ENCODE peak calls at places on chromosomes 2 and 18, in eight cellular contexts. W, U, O, I, S, X, Q and N are unnamed samples.
A peak's percentile ranks its signal among the peaks of the same experiment; 100 is the strongest.

GRCh38 chr2:239394346-239394945 is 6.4 kb downstream of the HDAC4 start:
- DNase-seq in W (no peak), U (no peak), O (peak; percentile 55), I (peak; percentile 63), S (no peak), X (no peak), Q (peak; percentile 35), N (no peak)

GRCh38 chr2:72155737-72156136 is 8.1 kb upstream of the CYP26B1 start:
- DNase-seq in W (no peak), U (no peak), O (no peak), I (no peak), S (no peak), X (no peak), Q (no peak), N (no peak)

GRCh38 chr2:69092857-69093256 is 79.9 kb downstream of the ANTXR1 start:
- DNase-seq in W (no peak), U (no peak), O (no peak), I (no peak), S (no peak), X (no peak), Q (no peak), N (no peak)

GRCh38 chr2:20499387-20499786 is 52.5 kb downstream of the RHOB start:
- DNase-seq in W (no peak), U (no peak), O (no peak), I (peak; percentile 56), S (no peak), X (no peak), Q (no peak), N (no peak)

GRCh38 chr2:166373951-166374350 is 1.8 kb downstream of the SCN9A start:
- DNase-seq in W (no peak), U (peak; percentile 9), O (no peak), I (no peak), S (no peak), X (no peak), Q (no peak), N (no peak)

GRCh38 chr2:45851576-45852304 is 200.3 kb downstream of the PRKCE start:
- DNase-seq in W (no peak), U (no peak), O (peak; percentile 54), I (no peak), S (no peak), X (no peak), Q (no peak), N (no peak)

GRCh38 chr18:50747849-50748242 is 72.0 kb downstream of the MRO start:
- DNase-seq in W (no peak), U (no peak), O (no peak), I (no peak), S (no peak), X (no peak), Q (no peak), N (no peak)

GRCh38 chr18:38458673-38459072 is 893.1 kb upstream of the CELF4 start:
- DNase-seq in W (no peak), U (no peak), O (no peak), I (no peak), S (no peak), X (no peak), Q (no peak), N (no peak)

GRCh38 chr2:223576873-223577272 is 25.3 kb downstream of the SCG2 start:
- DNase-seq in W (peak; percentile 73), U (no peak), O (no peak), I (no peak), S (no peak), X (no peak), Q (no peak), N (no peak)

GRCh38 chr18:23706971-23707640 is 17.9 kb downstream of the LAMA3 start:
- DNase-seq in W (no peak), U (no peak), O (no peak), I (no peak), S (no peak), X (no peak), Q (no peak), N (no peak)

GRCh38 chr2:5555636-5556035 is 136.5 kb upstream of the SOX11 start:
- DNase-seq in W (no peak), U (no peak), O (no peak), I (no peak), S (no peak), X (no peak), Q (no peak), N (no peak)

GRCh38 chr2:233803994-233804393 is 25.9 kb downstream of the MROH2A start:
- DNase-seq in W (no peak), U (no peak), O (peak; percentile 29), I (peak; percentile 43), S (no peak), X (peak; percentile 15), Q (peak; percentile 45), N (no peak)
- TF ChIP-seq POLR2AphosphoS5 in W (no peak), U (no peak), O (no peak), I (no peak), S (no peak), X (no peak), Q (no peak), N (no peak)

GRCh38 chr18:61681065-61681464 is 211.7 kb downstream of the RNF152 start:
- DNase-seq in W (no peak), U (no peak), O (no peak), I (no peak), S (no peak), X (no peak), Q (no peak), N (no peak)

GRCh38 chr18:61679836-61680235 is 213.0 kb downstream of the RNF152 start:
- DNase-seq in W (no peak), U (no peak), O (no peak), I (no peak), S (no peak), X (no peak), Q (no peak), N (no peak)

GRCh38 chr18:61677435-61677830 is 215.4 kb downstream of the RNF152 start:
- DNase-seq in W (no peak), U (no peak), O (no peak), I (no peak), S (no peak), X (no peak), Q (no peak), N (no peak)

DNA sequence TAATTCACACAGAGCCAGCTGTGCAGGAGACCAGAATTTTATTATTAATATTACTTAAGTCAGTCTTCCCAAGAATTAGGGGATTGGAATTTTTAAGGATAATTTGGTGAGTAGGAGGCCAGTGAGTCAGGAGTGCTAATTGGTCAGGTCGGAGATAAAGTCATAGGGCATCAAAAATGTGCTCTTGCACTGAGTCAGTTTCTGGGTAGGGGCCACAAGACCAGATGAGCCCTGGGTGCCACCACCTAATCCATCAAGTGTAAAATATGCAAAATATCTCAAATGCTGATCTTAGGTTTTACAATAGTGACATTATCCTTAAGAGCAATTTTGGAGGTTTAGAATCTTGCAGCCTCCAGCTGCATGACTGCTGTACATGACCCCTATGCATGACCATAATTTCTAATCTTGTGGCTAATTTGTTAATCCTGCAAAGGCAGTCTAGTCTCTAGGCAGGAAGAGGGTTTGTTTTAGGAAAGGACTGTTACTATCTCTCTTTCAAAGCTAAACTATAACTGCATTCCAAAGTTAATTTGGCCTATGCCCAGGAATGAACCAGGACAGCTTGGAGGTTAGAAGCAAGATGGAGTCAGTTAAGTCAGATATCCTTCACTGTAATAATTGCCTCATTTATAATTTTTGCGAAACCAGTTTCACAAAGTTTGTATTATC is 215.9 kb downstream of the RNF152 start:
- DNase-seq in W (no peak), U (no peak), O (no peak), I (no peak), S (no peak), X (no peak), Q (no peak), N (no peak)
- TF ChIP-seq POLR2AphosphoS5 in W (no peak), U (no peak), O (no peak), I (no peak), S (no peak), X (peak; percentile 18), Q (no peak), N (no peak)

DNA sequence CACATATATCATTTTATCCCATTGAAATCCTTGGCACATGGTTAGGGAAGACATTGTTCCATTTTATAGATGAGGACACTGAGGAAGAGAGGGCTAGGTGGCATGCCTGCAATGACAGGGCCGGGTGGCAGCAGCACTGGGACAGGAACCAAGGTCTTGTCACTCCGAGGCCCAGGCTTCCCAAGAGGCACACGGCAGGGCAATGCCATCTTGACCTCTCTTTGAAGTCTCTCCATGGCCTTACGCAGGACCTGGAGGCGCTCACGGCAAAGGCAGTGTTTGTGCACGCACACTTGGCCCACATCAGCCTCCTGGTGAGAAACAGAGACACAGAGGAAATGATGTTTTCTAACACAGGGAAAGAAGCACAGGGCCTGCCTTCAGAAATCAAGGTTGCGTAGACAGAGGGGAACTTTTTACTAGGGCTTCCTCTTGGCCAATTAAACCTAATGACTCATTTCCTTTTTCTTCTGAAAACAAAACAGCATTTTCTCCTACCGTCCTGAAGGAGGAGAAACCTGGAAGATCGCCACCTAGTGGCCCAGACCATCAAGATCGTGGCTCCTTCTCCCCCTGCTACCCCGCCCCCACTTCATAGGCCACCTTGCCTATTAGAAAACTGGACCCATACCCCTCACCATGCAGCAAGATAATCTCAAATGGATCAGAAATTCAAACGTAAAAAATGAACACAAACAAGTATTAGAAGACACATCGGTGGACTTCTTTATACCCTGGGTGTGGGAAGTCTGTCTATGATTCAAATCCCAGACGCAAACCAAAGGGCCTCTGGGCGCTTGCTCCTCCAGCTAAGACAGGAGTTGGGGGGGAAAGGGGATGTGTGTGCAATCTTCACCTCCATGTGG is 74.6 kb upstream of the SP3 start:
- DNase-seq in W (peak; percentile 94), U (peak; percentile 98), O (peak; percentile 93), I (peak; percentile 95), S (peak; percentile 77), X (peak; percentile 92), Q (peak; percentile 93), N (peak; percentile 48)
- TF ChIP-seq POLR2AphosphoS5 in W (peak; percentile 63), U (no peak), O (peak; percentile 64), I (peak; percentile 54), S (no peak), X (peak; percentile 33), Q (no peak), N (no peak)

GRCh38 chr2:219663116-219663762 is 35.8 kb downstream of the SLC4A3 start:
- DNase-seq in W (no peak), U (no peak), O (no peak), I (no peak), S (no peak), X (no peak), Q (peak; percentile 23), N (no peak)

GRCh38 chr2:219665926-219666325 is 38.5 kb downstream of the SLC4A3 start:
- DNase-seq in W (no peak), U (no peak), O (no peak), I (no peak), S (no peak), X (no peak), Q (no peak), N (no peak)

GRCh38 chr2:219664041-219664440 is 36.6 kb downstream of the SLC4A3 start:
- DNase-seq in W (no peak), U (no peak), O (no peak), I (no peak), S (no peak), X (no peak), Q (peak; percentile 24), N (no peak)

GRCh38 chr2:219662566-219662965 is 35.1 kb downstream of the SLC4A3 start:
- DNase-seq in W (no peak), U (peak; percentile 78), O (no peak), I (no peak), S (no peak), X (no peak), Q (peak; percentile 24), N (no peak)

DNA sequence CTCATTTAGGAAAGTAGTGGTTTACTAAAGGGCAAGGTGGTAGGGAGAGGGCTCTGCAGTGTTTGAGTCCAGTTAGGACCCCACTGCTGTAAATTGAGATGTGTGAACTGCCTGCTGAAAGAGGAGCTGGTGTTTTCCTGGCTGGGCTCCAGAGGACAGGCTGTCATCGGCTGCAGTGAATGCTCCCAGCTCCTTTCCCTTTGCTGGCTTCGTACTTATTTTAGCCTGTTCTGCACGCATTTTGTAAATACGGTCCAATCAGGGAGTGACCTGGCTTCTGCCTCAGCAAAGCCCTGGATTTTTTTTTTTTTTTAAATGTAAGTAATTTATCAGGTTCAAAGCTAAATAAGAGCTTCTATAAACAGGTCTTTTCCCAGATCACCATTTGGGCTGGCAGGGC is 37.5 kb downstream of the SLC4A3 start:
- DNase-seq in W (no peak), U (no peak), O (no peak), I (peak; percentile 76), S (no peak), X (no peak), Q (no peak), N (no peak)
- TF ChIP-seq POLR2AphosphoS5 in W (no peak), U (no peak), O (no peak), I (no peak), S (no peak), X (no peak), Q (no peak), N (no peak)